ENCODE peak calls at places on chromosomes 11 and 22, in eight cellular contexts. U is A549; D is colonic mucosa; L is right lobe of liver; P is tibial artery; O is K562; C is CD4-positive, alpha-beta T cell; V is thoracic aorta. K is an unnamed sample.

GRCh38 chr11:94305146-94305545 is 766 bp downstream of the IZUMO1R start:
- DNase-seq in U (no peak), D (no peak), L (no peak), P (no peak), O (no peak), C (no peak), V (no peak), K (peak; percentile 55)

GRCh38 chr22:30180616-30181015 is 65.9 kb downstream of the LIF start:
- DNase-seq in U (no peak), D (no peak), L (no peak), P (no peak), O (no peak), C (no peak), V (no peak), K (no peak)

GRCh38 chr11:100639140-100639539 is 47.9 kb upstream of the ARHGAP42 start:
- DNase-seq in U (peak; percentile 11), D (no peak), L (no peak), P (no peak), O (no peak), C (no peak), V (no peak), K (no peak)

GRCh38 chr11:104275992-104276391 is 112.0 kb upstream of the PDGFD start:
- DNase-seq in U (peak; percentile 43), D (no peak), L (no peak), P (no peak), O (no peak), C (no peak), V (no peak), K (peak; percentile 14)

GRCh38 chr22:44729391-44730012 is 22.9 kb upstream of the ARHGAP8 start:
- DNase-seq in U (no peak), D (no peak), L (peak; percentile 57), P (no peak), O (no peak), C (no peak), V (no peak), K (no peak)

GRCh38 chr11:67265633-67266423 is 445 bp upstream of the GRK2 start:
- DNase-seq in U (peak; percentile 55), D (peak; percentile 83), L (peak; percentile 87), P (no peak), O (no peak), C (peak; percentile 74), V (no peak), K (peak; percentile 70)

GRCh38 chr11:26331911-26332571 is at the start of gene ANO3:
- DNase-seq in U (peak; percentile 74), D (peak; percentile 31), L (peak; percentile 69), P (no peak), O (peak; percentile 47), C (no peak), V (no peak), K (peak; percentile 80)

GRCh38 chr11:123145220-123145619 is 49.8 kb downstream of the CLMP start:
- DNase-seq in U (peak; percentile 94), D (no peak), L (no peak), P (no peak), O (no peak), C (no peak), V (peak; percentile 28), K (peak; percentile 91)

GRCh38 chr22:45164217-45165123 is 745 bp downstream of the NUP50 start:
- DNase-seq in U (no peak), D (peak; percentile 45), L (peak; percentile 69), P (no peak), O (peak; percentile 64), C (peak; percentile 28), V (no peak), K (peak; percentile 25)

GRCh38 chr11:66142370-66143263 is 72.5 kb downstream of the PACS1 start:
- DNase-seq in U (peak; percentile 77), D (no peak), L (no peak), P (no peak), O (no peak), C (no peak), V (no peak), K (peak; percentile 80)

GRCh38 chr11:77047007-77047927 is 13.1 kb downstream of the B3GNT6 start:
- DNase-seq in U (peak; percentile 95), D (peak; percentile 90), L (no peak), P (peak; percentile 82), O (peak; percentile 66), C (peak; percentile 55), V (peak; percentile 70), K (peak; percentile 73)

GRCh38 chr11:8006349-8006977 is 19.3 kb downstream of the EIF3F start:
- DNase-seq in U (peak; percentile 66), D (peak; percentile 65), L (no peak), P (no peak), O (peak; percentile 66), C (peak; percentile 24), V (no peak), K (peak; percentile 63)

DNA sequence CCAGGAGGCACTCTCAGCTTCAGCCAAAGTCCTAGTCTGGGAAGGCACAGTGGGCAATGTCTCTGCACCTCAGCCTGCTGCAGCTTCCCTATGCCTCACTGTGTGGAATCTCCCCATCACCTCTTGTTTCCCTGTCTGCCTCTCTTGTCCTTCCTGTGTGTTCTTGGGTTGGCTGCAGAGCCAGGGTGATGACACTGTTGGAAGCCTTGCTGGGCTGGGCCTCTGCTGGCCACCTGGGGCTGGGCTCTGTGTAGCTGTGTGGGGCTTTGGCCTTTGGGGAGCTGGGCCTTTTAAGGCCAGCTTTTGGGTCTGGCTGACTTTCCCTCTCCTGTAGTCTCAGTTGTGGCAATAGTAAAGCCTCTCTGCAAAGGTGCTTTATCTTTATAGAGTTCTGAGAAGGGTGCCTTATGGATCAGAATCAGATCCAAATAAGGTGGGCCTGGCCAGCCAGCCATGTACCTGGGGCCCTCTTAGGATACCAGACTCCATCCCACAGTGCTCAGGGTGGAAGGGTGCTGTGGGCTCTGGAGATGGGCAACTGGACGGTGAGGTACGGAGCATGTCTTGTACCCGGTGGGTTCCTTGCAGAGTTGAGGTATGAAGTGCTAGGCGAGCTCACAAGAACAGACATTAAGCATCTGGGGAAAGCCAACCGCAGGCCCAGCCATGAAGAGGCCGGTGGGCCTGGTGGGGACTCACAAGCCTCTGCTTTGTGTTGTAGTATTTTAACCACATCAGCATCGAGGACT is 10.3 kb upstream of the RANBP1 start:
- DNase-seq in U (no peak), D (no peak), L (peak; percentile 33), P (no peak), O (no peak), C (no peak), V (no peak), K (no peak)
- TF ChIP-seq CTCF in U (no peak), D (no peak), L (no peak), P (no peak), O (no peak), C (no peak), V (no peak), K (no peak)

GRCh38 chr11:130947481-130947880 is 31.2 kb upstream of the SNX19 start:
- DNase-seq in U (no peak), D (no peak), L (no peak), P (no peak), O (no peak), C (no peak), V (no peak), K (peak; percentile 81)
- H3K27ac ChIP-seq in U (no peak overlapping the region), D (no peak overlapping the region), L (no peak overlapping the region), P (no peak overlapping the region), O (no peak overlapping the region), C (no peak overlapping the region), V (no peak overlapping the region), K (no peak overlapping the region)

GRCh38 chr11:134821422-134821821 is 409.4 kb upstream of the B3GAT1 start:
- DNase-seq in U (no peak), D (no peak), L (no peak), P (no peak), O (no peak), C (no peak), V (no peak), K (no peak)

GRCh38 chr11:134818531-134818930 is 406.5 kb upstream of the B3GAT1 start:
- DNase-seq in U (peak; percentile 25), D (no peak), L (no peak), P (no peak), O (no peak), C (no peak), V (no peak), K (peak; percentile 71)

GRCh38 chr11:134815404-134815803 is 403.4 kb upstream of the B3GAT1 start:
- DNase-seq in U (no peak), D (no peak), L (no peak), P (no peak), O (no peak), C (no peak), V (no peak), K (peak; percentile 28)

GRCh38 chr11:134822930-134823329 is 410.9 kb upstream of the B3GAT1 start:
- DNase-seq in U (no peak), D (no peak), L (no peak), P (no peak), O (no peak), C (no peak), V (no peak), K (no peak)

DNA sequence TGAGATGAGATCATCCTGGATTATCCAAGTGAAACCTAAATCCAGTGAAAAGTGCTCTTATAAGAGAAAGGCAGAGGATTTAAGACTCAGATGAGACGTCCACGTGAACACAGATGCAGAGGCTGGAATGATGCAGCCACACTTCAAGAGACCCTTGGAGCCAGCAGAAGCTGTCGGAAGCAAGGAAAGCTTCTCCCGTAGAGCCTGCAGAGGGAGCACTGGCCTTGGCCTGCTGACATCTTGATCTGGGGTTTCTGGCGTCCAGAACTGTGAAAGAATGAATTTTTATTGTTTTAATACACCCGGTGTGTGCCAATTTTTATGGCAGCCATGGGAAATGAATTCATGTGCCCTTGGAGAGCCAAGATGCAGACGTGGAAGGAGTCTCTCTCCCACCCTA is 407.0 kb upstream of the B3GAT1 start:
- DNase-seq in U (no peak), D (no peak), L (no peak), P (no peak), O (no peak), C (no peak), V (no peak), K (no peak)
- TF ChIP-seq CTCF in U (no peak), D (no peak), L (no peak), P (no peak), O (peak; percentile 36), C (no peak), V (no peak), K (no peak)

GRCh38 chr11:86050310-86050709 is 18.6 kb downstream of the PICALM start:
- DNase-seq in U (no peak), D (no peak), L (no peak), P (no peak), O (no peak), C (no peak), V (no peak), K (no peak)

GRCh38 chr11:86047275-86047991 is 21.5 kb downstream of the PICALM start:
- DNase-seq in U (no peak), D (no peak), L (no peak), P (no peak), O (no peak), C (no peak), V (no peak), K (peak; percentile 31)

GRCh38 chr11:86041975-86042378 is 26.9 kb downstream of the PICALM start:
- DNase-seq in U (peak; percentile 85), D (peak; percentile 81), L (no peak), P (peak; percentile 81), O (peak; percentile 72), C (no peak), V (peak; percentile 57), K (peak; percentile 67)

GRCh38 chr11:86043765-86044534 is 24.9 kb downstream of the PICALM start:
- DNase-seq in U (no peak), D (no peak), L (no peak), P (no peak), O (no peak), C (no peak), V (no peak), K (no peak)

DNA sequence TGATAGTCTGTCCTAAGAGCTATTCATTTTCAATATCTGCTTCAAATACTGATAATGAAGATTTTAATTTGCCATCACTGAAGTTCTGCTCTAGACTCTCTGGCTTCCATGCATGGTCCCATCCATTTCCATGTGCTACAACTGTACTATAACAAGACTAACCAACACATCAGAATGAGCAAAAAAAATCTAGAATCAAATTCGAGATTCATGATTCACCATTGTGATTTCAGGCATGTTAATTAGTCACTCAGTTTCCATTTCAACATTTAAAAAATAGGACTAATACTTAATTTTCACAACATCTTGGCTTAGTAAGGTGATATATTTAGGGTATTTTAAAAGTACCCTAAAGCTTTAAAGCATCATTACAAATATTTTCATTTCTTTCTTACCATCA is 22.8 kb downstream of the PICALM start:
- DNase-seq in U (no peak), D (no peak), L (no peak), P (no peak), O (no peak), C (no peak), V (no peak), K (no peak)
- H3K27ac ChIP-seq in U (no peak overlapping the region), D (no peak overlapping the region), L (no peak overlapping the region), P (no peak overlapping the region), O (peak overlapping the region; percentile 3), C (no peak overlapping the region), V (peak overlapping the region; percentile 28), K (no peak overlapping the region)